ENCODE peak calls at places on chromosomes 5 and 9, in seven cellular contexts. A, G, Y, O, Q, W and D are unnamed samples.

GRCh38 chr5:91541696-91542095 is 158.6 kb upstream of the ARRDC3 start:
- DNase-seq in A (no peak), G (peak; percentile 52), Y (peak; percentile 53), O (no peak), Q (no peak), W (peak; percentile 1), D (no peak)

GRCh38 chr5:72133212-72133990 is 26.1 kb downstream of the MAP1B start:
- DNase-seq in A (no peak), G (peak; percentile 54), Y (peak; percentile 72), O (no peak), Q (no peak), W (no peak), D (no peak)

GRCh38 chr5:32690153-32690552 is 21.0 kb upstream of the NPR3 start:
- DNase-seq in A (no peak), G (no peak), Y (no peak), O (no peak), Q (no peak), W (no peak), D (no peak)

GRCh38 chr5:32471784-32472183 is 27.2 kb upstream of the ZFR start:
- DNase-seq in A (no peak), G (no peak), Y (no peak), O (peak; percentile 13), Q (no peak), W (no peak), D (no peak)

GRCh38 chr5:78467140-78467539 is 106.7 kb downstream of the SCAMP1 start:
- DNase-seq in A (no peak), G (no peak), Y (no peak), O (no peak), Q (no peak), W (no peak), D (no peak)

GRCh38 chr5:85823462-85824426 is 794.0 kb upstream of the COX7C start:
- DNase-seq in A (no peak), G (no peak), Y (no peak), O (no peak), Q (no peak), W (peak; percentile 8), D (no peak)

GRCh38 chr5:143896981-143897380 is 85.0 kb downstream of the HMHB1 start:
- DNase-seq in A (no peak), G (peak; percentile 67), Y (peak; percentile 46), O (no peak), Q (peak; percentile 43), W (no peak), D (no peak)

GRCh38 chr9:121298689-121299112 is 30.7 kb downstream of the GSN start:
- DNase-seq in A (no peak), G (peak; percentile 41), Y (no peak), O (no peak), Q (no peak), W (no peak), D (no peak)

GRCh38 chr5:184461-184860 is 6.8 kb upstream of the LRRC14B start:
- DNase-seq in A (no peak), G (no peak), Y (no peak), O (no peak), Q (no peak), W (no peak), D (no peak)

GRCh38 chr5:71899865-71900342 is 180.8 kb downstream of the CARTPT start:
- DNase-seq in A (no peak), G (no peak), Y (peak; percentile 55), O (peak; percentile 36), Q (peak; percentile 40), W (no peak), D (no peak)

GRCh38 chr5:145162641-145163040 is 672.5 kb downstream of the PRELID2 start:
- DNase-seq in A (no peak), G (no peak), Y (no peak), O (no peak), Q (peak; percentile 55), W (no peak), D (no peak)

GRCh38 chr9:38621434-38622082 is 1.2 kb upstream of the ANKRD18A start:
- DNase-seq in A (peak; percentile 28), G (peak; percentile 38), Y (no peak), O (peak; percentile 18), Q (peak; percentile 50), W (no peak), D (no peak)

GRCh38 chr9:124355941-124356744 is 59.1 kb downstream of the PSMB7 start:
- DNase-seq in A (no peak), G (no peak), Y (no peak), O (no peak), Q (no peak), W (no peak), D (no peak)

GRCh38 chr5:150642991-150643710 is 2.7 kb downstream of the SYNPO start:
- DNase-seq in A (no peak), G (no peak), Y (no peak), O (no peak), Q (no peak), W (no peak), D (no peak)

GRCh38 chr5:150647275-150648251 is 7.1 kb downstream of the SYNPO start:
- DNase-seq in A (peak; percentile 55), G (no peak), Y (no peak), O (no peak), Q (no peak), W (no peak), D (no peak)

GRCh38 chr5:150644058-150644457 is 3.6 kb downstream of the SYNPO start:
- DNase-seq in A (no peak), G (no peak), Y (no peak), O (no peak), Q (no peak), W (no peak), D (no peak)

GRCh38 chr5:150644496-150644895 is 4.0 kb downstream of the SYNPO start:
- DNase-seq in A (no peak), G (no peak), Y (no peak), O (no peak), Q (no peak), W (no peak), D (no peak)

GRCh38 chr5:150645070-150645700 is 4.7 kb downstream of the SYNPO start:
- DNase-seq in A (no peak), G (peak; percentile 63), Y (peak; percentile 80), O (peak; percentile 43), Q (no peak), W (no peak), D (no peak)
- TF ChIP-seq CTCF in A (no peak), G (no peak), Y (no peak), O (no peak), Q (no peak), W (no peak), D (no peak)

DNA sequence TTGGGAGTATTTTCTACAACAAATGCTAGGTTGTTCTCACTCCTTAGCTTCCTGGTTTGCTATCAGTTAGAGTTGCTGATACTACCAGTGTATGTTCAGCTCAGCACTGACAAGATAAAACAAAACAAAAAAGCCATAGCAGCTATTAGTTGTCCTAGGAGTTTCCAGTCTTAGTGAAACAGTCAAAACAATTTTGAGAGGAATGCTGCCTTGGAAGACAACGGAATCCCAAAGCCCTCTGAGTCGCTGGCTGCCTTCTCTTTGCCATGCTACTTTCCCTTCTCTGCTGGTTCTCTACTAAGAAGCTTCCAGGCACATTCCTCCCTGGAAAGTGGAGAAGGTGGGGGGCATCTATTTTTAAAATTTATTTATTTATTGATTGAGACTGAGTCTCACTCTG is 5.4 kb upstream of the CREBRF start:
- DNase-seq in A (no peak), G (no peak), Y (no peak), O (no peak), Q (no peak), W (no peak), D (no peak)
- H3K4me3 ChIP-seq in A (no peak overlapping the region), G (no peak overlapping the region), Y (no peak overlapping the region), O (no peak overlapping the region), Q (no peak overlapping the region), W (no peak overlapping the region), D (no peak overlapping the region)

GRCh38 chr5:106189121-106189809 is 1481.5 kb downstream of the EFNA5 start:
- DNase-seq in A (no peak), G (no peak), Y (no peak), O (no peak), Q (no peak), W (no peak), D (no peak)
- TF ChIP-seq CTCF in A (no peak), G (no peak), Y (no peak), O (no peak), Q (no peak), W (no peak), D (no peak)

DNA sequence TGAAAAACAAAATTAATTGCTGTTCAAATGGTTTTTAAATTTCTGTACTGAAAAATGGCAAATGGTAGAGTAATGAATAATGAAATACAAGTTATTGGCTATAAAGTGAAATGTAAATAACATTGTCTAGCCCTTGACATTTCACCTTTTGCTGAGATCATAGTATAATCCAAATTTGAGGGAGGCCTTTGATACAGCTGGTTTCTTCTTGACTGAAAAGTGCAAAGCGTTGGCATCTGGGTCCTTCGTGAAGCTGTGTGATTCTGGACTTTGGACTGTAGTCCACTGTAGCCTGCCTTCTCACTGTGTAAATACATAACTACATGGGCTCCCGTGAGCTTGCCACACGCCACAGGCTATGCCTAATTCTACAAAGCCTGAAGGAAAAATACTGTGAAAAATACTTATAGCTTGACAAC is 52.3 kb downstream of the ARHGEF28 start:
- DNase-seq in A (no peak), G (no peak), Y (no peak), O (no peak), Q (peak; percentile 75), W (no peak), D (no peak)
- H3K4me3 ChIP-seq in A (no peak overlapping the region), G (no peak overlapping the region), Y (no peak overlapping the region), O (no peak overlapping the region), Q (no peak overlapping the region), W (no peak overlapping the region), D (no peak overlapping the region)

DNA sequence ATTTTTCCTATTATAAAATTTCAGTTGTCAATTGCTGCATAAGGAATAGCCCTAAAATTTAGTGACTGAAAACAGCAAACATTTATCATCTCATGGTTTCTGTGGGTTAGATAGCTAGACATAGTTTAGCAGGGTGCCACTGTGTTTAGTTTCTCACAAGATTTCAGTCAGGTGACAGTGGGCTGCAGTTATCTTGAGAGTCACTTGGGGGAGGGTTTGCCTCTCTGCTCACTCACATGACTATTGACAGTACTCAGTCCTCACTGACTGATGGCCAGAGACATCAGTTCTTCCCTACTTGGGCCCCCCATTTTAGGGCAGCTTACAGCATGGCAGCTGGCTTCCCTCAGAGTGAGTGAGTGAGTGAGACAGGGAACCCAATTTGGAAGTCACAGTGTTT is 42.0 kb downstream of the PBX3 start:
- DNase-seq in A (no peak), G (no peak), Y (no peak), O (no peak), Q (peak; percentile 10), W (no peak), D (peak; percentile 18)
- TF ChIP-seq CTCF in A (peak; percentile 13), G (no peak), Y (no peak), O (no peak), Q (no peak), W (no peak), D (no peak)

GRCh38 chr5:38712416-38712815 is 133.4 kb upstream of the OSMR start:
- DNase-seq in A (no peak), G (no peak), Y (no peak), O (no peak), Q (no peak), W (no peak), D (no peak)
- H3K4me3 ChIP-seq in A (no peak overlapping the region), G (no peak overlapping the region), Y (no peak overlapping the region), O (no peak overlapping the region), Q (no peak overlapping the region), W (no peak overlapping the region), D (no peak overlapping the region)